ENCODE peak calls at places on chromosomes 11 and 22, in eight cellular contexts. P is pancreas, V is spleen, Z is fibroblast of lung, E is endothelial cell of umbilical vein, T is uterus, C is tibial nerve, U is WERI-Rb-1. Y is an unnamed sample.
A peak's percentile ranks its signal among the peaks of the same experiment; 100 is the strongest.

GRCh38 chr11:66617148-66617814 is 851 bp downstream of the RBM14 start:
- DNase-seq in Z (peak; percentile 62), C (peak; percentile 55), U (no peak), V (peak; percentile 95), T (no peak), E (no peak), P (peak; percentile 78), Y (peak; percentile 40)

GRCh38 chr11:112343368-112344039 is 82.8 kb upstream of the PLET1 start:
- DNase-seq in T (no peak), Z (no peak), C (no peak), P (no peak), U (no peak), V (no peak), E (peak; percentile 55), Y (no peak)

GRCh38 chr11:3049430-3050243 is 7.6 kb downstream of the CARS1 start:
- DNase-seq in U (peak; percentile 88), V (peak; percentile 92), E (peak; percentile 78), Z (peak; percentile 97), C (peak; percentile 39), T (peak; percentile 71), P (peak; percentile 46), Y (peak; percentile 55)

GRCh38 chr11:120384476-120384875 is 48.3 kb downstream of the ARHGEF12 start:
- DNase-seq in C (no peak), V (no peak), P (no peak), Z (no peak), U (no peak), T (no peak), E (no peak), Y (no peak)

GRCh38 chr22:49344196-49344595 is 483.5 kb downstream of the BRD1 start:
- DNase-seq in V (no peak), U (no peak), Z (no peak), E (no peak), P (no peak), T (no peak), C (no peak), Y (no peak)

GRCh38 chr22:37625737-37626136 is 13.7 kb upstream of the SH3BP1 start:
- DNase-seq in T (peak; percentile 31), U (no peak), E (no peak), C (no peak), V (no peak), P (no peak), Z (no peak), Y (no peak)

GRCh38 chr11:36509265-36509664 is 807 bp downstream of the TRAF6 start:
- DNase-seq in E (peak; percentile 64), T (no peak), Z (peak; percentile 57), C (no peak), U (peak; percentile 14), P (peak; percentile 45), V (no peak), Y (no peak)

GRCh38 chr11:99687320-99687719 is 666.6 kb downstream of the CNTN5 start:
- DNase-seq in C (no peak), U (no peak), Z (no peak), P (no peak), E (no peak), T (no peak), V (no peak), Y (no peak)

GRCh38 chr11:59097113-59097708 is 9.8 kb upstream of the FAM111B start:
- DNase-seq in E (peak; percentile 64), V (peak; percentile 79), C (peak; percentile 77), P (peak; percentile 33), U (peak; percentile 38), Z (peak; percentile 42), T (peak; percentile 47), Y (no peak)

GRCh38 chr11:30424336-30424735 is 101.4 kb downstream of the ARL14EP start:
- DNase-seq in P (no peak), C (no peak), U (no peak), V (no peak), T (no peak), E (no peak), Z (no peak), Y (no peak)

GRCh38 chr11:93827347-93827746 is 23.1 kb downstream of the VSTM5 start:
- DNase-seq in T (no peak), Z (no peak), C (no peak), V (no peak), E (no peak), P (no peak), U (no peak), Y (no peak)

GRCh38 chr11:33942954-33943353 is 51.1 kb upstream of the LMO2 start:
- DNase-seq in Z (peak; percentile 94), V (no peak), E (peak; percentile 85), T (peak; percentile 40), C (peak; percentile 60), U (no peak), P (no peak), Y (peak; percentile 41)

GRCh38 chr22:25409240-25409639 is 155.2 kb upstream of the GRK3 start:
- DNase-seq in E (no peak), U (no peak), Z (no peak), T (no peak), C (no peak), V (no peak), P (no peak), Y (no peak)

GRCh38 chr11:72817966-72818365 is 3.8 kb downstream of the ATG16L2 start:
- DNase-seq in Z (no peak), P (no peak), V (no peak), C (no peak), T (no peak), U (no peak), E (no peak), Y (no peak)

GRCh38 chr11:37182036-37182435 is 584.0 kb upstream of the RAG2 start:
- DNase-seq in C (no peak), P (no peak), U (no peak), V (no peak), Z (no peak), T (no peak), E (no peak), Y (no peak)

GRCh38 chr22:50010676-50011446 is 1.7 kb downstream of the IL17REL start:
- DNase-seq in C (no peak), T (no peak), P (no peak), E (no peak), U (no peak), V (no peak), Z (no peak), Y (no peak)

GRCh38 chr11:68983816-68984215 is 3.0 kb upstream of the MRGPRD start:
- DNase-seq in U (no peak), P (no peak), C (no peak), V (no peak), E (no peak), T (no peak), Z (no peak), Y (no peak)

GRCh38 chr11:122976734-122977454 is 4.7 kb downstream of the BSX start:
- DNase-seq in E (no peak), U (peak; percentile 39), T (no peak), C (no peak), P (no peak), V (no peak), Z (no peak), Y (no peak)

GRCh38 chr22:19844423-19845368 is 10.0 kb downstream of the GNB1L start:
- DNase-seq in T (peak; percentile 68), U (no peak), P (no peak), V (peak; percentile 93), E (peak; percentile 77), C (no peak), Z (peak; percentile 56), Y (no peak)

GRCh38 chr22:46884365-46884764 is 121.9 kb downstream of the TBC1D22A start:
- DNase-seq in V (no peak), E (no peak), U (no peak), P (no peak), C (no peak), Z (no peak), T (no peak), Y (no peak)

GRCh38 chr22:46196268-46196667 is 45.9 kb downstream of the PPARA start:
- DNase-seq in T (no peak), Z (no peak), E (no peak), U (no peak), V (no peak), C (no peak), P (no peak), Y (no peak)

GRCh38 chr11:106288988-106289387 is 211.5 kb downstream of the AASDHPPT start:
- DNase-seq in E (no peak), U (peak; percentile 76), Z (no peak), C (no peak), V (no peak), P (no peak), T (no peak), Y (no peak)
- TF ChIP-seq CTCF in E (no peak), U (peak; percentile 62), Z (no peak), C (no peak), V (no peak), P (no peak), T (no peak), Y (no peak)

DNA sequence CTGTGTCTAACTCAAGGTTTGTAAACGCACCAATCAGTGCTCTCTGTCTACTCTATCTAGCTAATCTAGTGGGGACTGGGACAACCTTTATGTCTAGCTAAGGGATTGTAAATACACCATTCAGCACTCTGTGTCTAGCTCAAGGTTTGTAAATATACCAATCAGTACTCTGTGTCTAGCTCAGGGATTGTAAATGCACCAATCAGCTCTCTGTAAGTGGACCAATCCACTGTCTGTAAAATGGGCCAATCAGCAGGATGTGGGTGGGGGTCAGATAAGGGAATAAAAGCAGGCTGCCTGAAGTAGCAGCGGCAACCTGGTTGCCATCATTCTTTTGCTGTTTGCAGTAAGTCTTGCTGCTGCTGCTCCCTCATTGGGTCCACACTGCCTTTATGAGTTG is 8.4 kb upstream of the CYP2D6 start:
- DNase-seq in T (no peak), P (no peak), V (no peak), Z (no peak), E (no peak), C (no peak), U (no peak), Y (no peak)
- H3K27ac ChIP-seq in T (no peak overlapping the region), P (no peak overlapping the region), V (no peak overlapping the region), Z (no peak overlapping the region), E (no peak overlapping the region), C (no peak overlapping the region), U (no peak overlapping the region), Y (no peak overlapping the region)

GRCh38 chr11:116929393-116930090 is 92.1 kb upstream of the APOA1 start:
- DNase-seq in P (no peak), T (no peak), E (peak; percentile 19), V (no peak), C (no peak), U (no peak), Z (peak; percentile 46), Y (no peak)
- H3K4me3 ChIP-seq in P (no peak overlapping the region), T (peak overlapping the region; percentile 5), E (no peak overlapping the region), V (no peak overlapping the region), C (peak overlapping the region; percentile 31), U (no peak overlapping the region), Z (peak overlapping the region; percentile 15), Y (peak overlapping the region; percentile 51)

DNA sequence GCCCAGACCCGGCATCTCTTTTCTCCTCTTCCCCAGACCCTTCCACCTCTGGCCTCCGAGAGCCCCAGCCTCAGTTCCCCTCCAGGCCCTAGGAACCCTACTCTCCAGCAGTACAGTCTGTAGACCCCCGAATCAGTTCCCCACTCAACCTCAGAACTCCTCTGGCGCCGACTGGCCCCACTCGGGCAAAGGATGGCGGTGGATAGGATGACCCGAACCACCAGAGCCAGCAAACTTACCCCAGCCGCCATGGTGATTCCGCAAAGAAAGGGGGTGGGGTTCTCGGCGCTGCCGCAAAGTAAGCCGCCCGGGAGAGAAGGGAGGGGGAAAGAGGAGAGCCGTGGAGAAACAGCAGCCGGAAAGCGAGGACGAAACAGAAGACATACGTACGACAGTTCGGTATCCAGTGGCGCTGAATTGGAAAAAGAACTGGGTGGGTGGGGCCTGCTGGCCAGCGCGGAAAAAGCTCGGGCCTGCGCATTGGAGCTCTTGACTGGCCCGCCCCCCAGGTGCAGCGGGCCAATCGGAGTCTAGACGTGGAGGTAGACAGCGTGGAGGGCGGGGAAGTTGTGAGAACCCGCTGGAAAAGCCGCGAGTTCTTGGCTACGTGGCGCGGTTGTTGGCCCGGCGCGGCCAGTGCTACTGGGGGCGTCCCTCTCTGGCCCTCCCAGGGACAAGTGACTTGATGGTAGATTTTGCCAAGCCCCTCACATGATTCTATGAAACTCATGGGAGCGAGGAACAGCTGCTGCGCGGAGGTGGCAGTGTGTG is at the start of gene EEF1G:
- DNase-seq in P (peak; percentile 100), C (peak; percentile 98), T (peak; percentile 99), V (peak; percentile 99), Z (peak; percentile 100), E (peak; percentile 100), U (peak; percentile 99), Y (peak; percentile 99)
- TF ChIP-seq CTCF in P (no peak), C (no peak), T (peak; percentile 10), V (no peak), Z (no peak), E (no peak), U (no peak), Y (no peak)

Y was measured in thoracic aorta.